ENCODE peak calls at places on chromosomes 2 and 18, in ten cellular contexts. One of them, this sample, is unnamed.

GRCh38 chr18:46402396-46402795 is 254.6 kb downstream of the LOXHD1 start:
- DNase-seq in dorsolateral prefrontal cortex: no peak
- DNase-seq in foreskin fibroblast: peak
- DNase-seq in astrocyte of the spinal cord: peak
- DNase-seq in left ventricle myocardium inferior: no peak
- DNase-seq in astrocyte of the cerebellum: no peak
- DNase-seq in HepG2: no peak
- DNase-seq in tibial nerve: no peak
- DNase-seq in AG04450: no peak
- DNase-seq in ascending aorta: no peak
- DNase-seq in this sample: no peak

GRCh38 chr18:27707201-27707600 is 469.7 kb downstream of the CDH2 start:
- DNase-seq in dorsolateral prefrontal cortex: no peak
- DNase-seq in foreskin fibroblast: no peak
- DNase-seq in astrocyte of the spinal cord: no peak
- DNase-seq in left ventricle myocardium inferior: no peak
- DNase-seq in astrocyte of the cerebellum: no peak
- DNase-seq in HepG2: no peak
- DNase-seq in tibial nerve: no peak
- DNase-seq in AG04450: no peak
- DNase-seq in ascending aorta: no peak
- DNase-seq in this sample: no peak

GRCh38 chr2:81196933-81197628 is 892.5 kb upstream of the LRRTM1 start:
- DNase-seq in dorsolateral prefrontal cortex: no peak
- DNase-seq in foreskin fibroblast: no peak
- DNase-seq in astrocyte of the spinal cord: no peak
- DNase-seq in left ventricle myocardium inferior: no peak
- DNase-seq in astrocyte of the cerebellum: no peak
- DNase-seq in HepG2: no peak
- DNase-seq in tibial nerve: no peak
- DNase-seq in AG04450: no peak
- DNase-seq in ascending aorta: no peak
- DNase-seq in this sample: no peak

GRCh38 chr18:76857476-76857875 is 35.1 kb downstream of the ZNF236 start:
- DNase-seq in dorsolateral prefrontal cortex: no peak
- DNase-seq in foreskin fibroblast: no peak
- DNase-seq in astrocyte of the spinal cord: no peak
- DNase-seq in left ventricle myocardium inferior: no peak
- DNase-seq in astrocyte of the cerebellum: no peak
- DNase-seq in HepG2: no peak
- DNase-seq in tibial nerve: no peak
- DNase-seq in AG04450: no peak
- DNase-seq in ascending aorta: no peak
- DNase-seq in this sample: no peak

GRCh38 chr2:105427485-105427884 is 28.6 kb upstream of the FHL2 start:
- DNase-seq in dorsolateral prefrontal cortex: no peak
- DNase-seq in foreskin fibroblast: no peak
- DNase-seq in astrocyte of the spinal cord: no peak
- DNase-seq in left ventricle myocardium inferior: no peak
- DNase-seq in astrocyte of the cerebellum: no peak
- DNase-seq in HepG2: no peak
- DNase-seq in tibial nerve: no peak
- DNase-seq in AG04450: no peak
- DNase-seq in ascending aorta: no peak
- DNase-seq in this sample: no peak

GRCh38 chr2:157359628-157360027 is 34.0 kb upstream of the ERMN start:
- DNase-seq in dorsolateral prefrontal cortex: no peak
- DNase-seq in foreskin fibroblast: no peak
- DNase-seq in astrocyte of the spinal cord: no peak
- DNase-seq in left ventricle myocardium inferior: no peak
- DNase-seq in astrocyte of the cerebellum: no peak
- DNase-seq in HepG2: no peak
- DNase-seq in tibial nerve: no peak
- DNase-seq in AG04450: no peak
- DNase-seq in ascending aorta: no peak
- DNase-seq in this sample: no peak

GRCh38 chr2:199792381-199792780 is 58.6 kb downstream of the FTCDNL1 start:
- DNase-seq in dorsolateral prefrontal cortex: no peak
- DNase-seq in foreskin fibroblast: no peak
- DNase-seq in astrocyte of the spinal cord: no peak
- DNase-seq in left ventricle myocardium inferior: no peak
- DNase-seq in astrocyte of the cerebellum: no peak
- DNase-seq in HepG2: no peak
- DNase-seq in tibial nerve: no peak
- DNase-seq in AG04450: no peak
- DNase-seq in ascending aorta: no peak
- DNase-seq in this sample: no peak

GRCh38 chr2:127355407-127356008 is 32.3 kb downstream of the MAP3K2 start:
- DNase-seq in dorsolateral prefrontal cortex: no peak
- DNase-seq in foreskin fibroblast: no peak
- DNase-seq in astrocyte of the spinal cord: no peak
- DNase-seq in left ventricle myocardium inferior: no peak
- DNase-seq in astrocyte of the cerebellum: no peak
- DNase-seq in HepG2: peak
- DNase-seq in tibial nerve: no peak
- DNase-seq in AG04450: no peak
- DNase-seq in ascending aorta: no peak
- DNase-seq in this sample: no peak

GRCh38 chr2:224982226-224982625 is 60.0 kb downstream of the DOCK10 start:
- DNase-seq in dorsolateral prefrontal cortex: peak
- DNase-seq in foreskin fibroblast: no peak
- DNase-seq in astrocyte of the spinal cord: peak
- DNase-seq in left ventricle myocardium inferior: no peak
- DNase-seq in astrocyte of the cerebellum: no peak
- DNase-seq in HepG2: no peak
- DNase-seq in tibial nerve: no peak
- DNase-seq in AG04450: no peak
- DNase-seq in ascending aorta: no peak
- DNase-seq in this sample: no peak

GRCh38 chr18:75073654-75074053 is 135.3 kb downstream of the PTGR3 start:
- DNase-seq in dorsolateral prefrontal cortex: no peak
- DNase-seq in foreskin fibroblast: no peak
- DNase-seq in astrocyte of the spinal cord: no peak
- DNase-seq in left ventricle myocardium inferior: no peak
- DNase-seq in astrocyte of the cerebellum: no peak
- DNase-seq in HepG2: no peak
- DNase-seq in tibial nerve: no peak
- DNase-seq in AG04450: no peak
- DNase-seq in ascending aorta: no peak
- DNase-seq in this sample: no peak

GRCh38 chr18:75075016-75075305 is 134.0 kb downstream of the PTGR3 start:
- DNase-seq in dorsolateral prefrontal cortex: no peak
- DNase-seq in foreskin fibroblast: no peak
- DNase-seq in astrocyte of the spinal cord: no peak
- DNase-seq in left ventricle myocardium inferior: no peak
- DNase-seq in astrocyte of the cerebellum: no peak
- DNase-seq in HepG2: no peak
- DNase-seq in tibial nerve: no peak
- DNase-seq in AG04450: no peak
- DNase-seq in ascending aorta: no peak
- DNase-seq in this sample: no peak

GRCh38 chr18:75075429-75075841 is 133.5 kb downstream of the PTGR3 start:
- DNase-seq in dorsolateral prefrontal cortex: no peak
- DNase-seq in foreskin fibroblast: no peak
- DNase-seq in astrocyte of the spinal cord: no peak
- DNase-seq in left ventricle myocardium inferior: no peak
- DNase-seq in astrocyte of the cerebellum: no peak
- DNase-seq in HepG2: no peak
- DNase-seq in tibial nerve: no peak
- DNase-seq in AG04450: no peak
- DNase-seq in ascending aorta: no peak
- DNase-seq in this sample: no peak

GRCh38 chr18:75074196-75075015 is 134.5 kb downstream of the PTGR3 start:
- DNase-seq in dorsolateral prefrontal cortex: no peak
- DNase-seq in foreskin fibroblast: no peak
- DNase-seq in astrocyte of the spinal cord: no peak
- DNase-seq in left ventricle myocardium inferior: no peak
- DNase-seq in astrocyte of the cerebellum: no peak
- DNase-seq in HepG2: no peak
- DNase-seq in tibial nerve: no peak
- DNase-seq in AG04450: no peak
- DNase-seq in ascending aorta: no peak
- DNase-seq in this sample: no peak

DNA sequence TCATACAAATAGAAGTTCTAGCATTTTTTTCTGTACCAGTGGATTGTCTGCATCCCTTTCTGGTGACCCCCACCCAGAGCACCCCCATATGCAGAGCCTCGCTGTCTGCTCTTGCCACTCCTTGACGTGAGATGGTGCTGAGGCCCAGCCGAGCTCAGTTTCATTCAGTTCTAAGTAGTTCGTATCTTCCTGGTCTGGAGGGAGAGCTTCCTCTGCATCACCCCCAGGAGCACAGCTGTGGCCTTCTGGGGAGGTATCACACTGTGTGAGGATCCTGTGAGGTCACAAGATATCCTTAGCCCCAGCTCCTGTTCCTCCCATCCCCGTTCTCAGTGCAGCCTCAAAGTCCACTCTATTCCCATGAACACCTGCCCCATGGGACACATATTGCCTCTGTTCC is 132.7 kb downstream of the PTGR3 start:
- DNase-seq in dorsolateral prefrontal cortex: no peak
- DNase-seq in foreskin fibroblast: no peak
- DNase-seq in astrocyte of the spinal cord: no peak
- DNase-seq in left ventricle myocardium inferior: no peak
- DNase-seq in astrocyte of the cerebellum: no peak
- DNase-seq in HepG2: no peak
- DNase-seq in tibial nerve: no peak
- DNase-seq in AG04450: no peak
- DNase-seq in ascending aorta: no peak
- DNase-seq in this sample: no peak
- H3K4me3 ChIP-seq in dorsolateral prefrontal cortex: no peak
- H3K4me3 ChIP-seq in foreskin fibroblast: no peak
- H3K4me3 ChIP-seq in astrocyte of the spinal cord: no peak
- H3K4me3 ChIP-seq in left ventricle myocardium inferior: no peak
- H3K4me3 ChIP-seq in astrocyte of the cerebellum: no peak
- H3K4me3 ChIP-seq in HepG2: no peak
- H3K4me3 ChIP-seq in tibial nerve: no peak
- H3K4me3 ChIP-seq in AG04450: no peak
- H3K4me3 ChIP-seq in ascending aorta: no peak
- H3K4me3 ChIP-seq in this sample: no peak

DNA sequence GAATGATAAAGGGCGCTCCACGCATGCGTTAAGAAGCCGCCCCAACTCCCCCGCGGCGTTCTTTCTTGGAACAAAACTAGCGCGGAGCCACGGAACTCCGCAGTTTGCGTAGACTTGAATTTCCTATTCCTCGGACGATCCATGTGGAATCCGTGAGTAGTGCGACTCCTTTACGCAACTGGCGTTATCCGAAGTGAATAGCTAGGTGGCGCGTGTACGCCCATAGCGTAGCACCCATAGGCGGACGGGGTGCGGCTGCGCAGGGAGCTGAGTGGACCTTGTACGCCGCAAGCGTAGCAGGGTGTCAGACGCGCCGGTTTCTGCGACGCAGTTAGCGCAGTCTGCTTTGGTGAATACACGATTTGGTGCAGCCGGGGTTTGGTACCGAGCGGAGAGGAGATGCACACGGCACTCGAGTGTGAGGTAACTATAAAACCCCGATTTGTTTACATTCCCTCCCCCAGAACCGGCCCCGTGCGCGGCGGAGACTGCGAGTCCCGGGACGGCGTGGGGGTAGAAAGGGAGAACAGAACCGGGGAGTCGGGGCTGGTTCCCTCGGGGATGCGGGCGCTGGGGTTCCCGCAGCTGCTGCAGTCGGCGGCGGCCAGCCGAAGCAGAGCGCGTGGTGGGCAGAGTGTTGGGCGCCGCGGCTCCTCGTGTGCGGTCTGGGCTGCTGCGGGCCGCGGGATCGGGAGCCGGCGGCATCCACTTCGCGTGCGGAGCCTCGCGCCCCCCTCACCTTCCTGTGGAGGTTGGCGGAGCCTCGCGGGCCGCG is at the start of gene SLC39A10:
- DNase-seq in dorsolateral prefrontal cortex: peak
- DNase-seq in foreskin fibroblast: peak
- DNase-seq in astrocyte of the spinal cord: peak
- DNase-seq in left ventricle myocardium inferior: peak
- DNase-seq in astrocyte of the cerebellum: peak
- DNase-seq in HepG2: peak
- DNase-seq in tibial nerve: peak
- DNase-seq in AG04450: peak
- DNase-seq in ascending aorta: peak
- DNase-seq in this sample: peak
- TF ChIP-seq CTCF in dorsolateral prefrontal cortex: peak
- TF ChIP-seq CTCF in foreskin fibroblast: no peak
- TF ChIP-seq CTCF in astrocyte of the spinal cord: no peak
- TF ChIP-seq CTCF in left ventricle myocardium inferior: no peak
- TF ChIP-seq CTCF in astrocyte of the cerebellum: no peak
- TF ChIP-seq CTCF in HepG2: peak
- TF ChIP-seq CTCF in tibial nerve: peak
- TF ChIP-seq CTCF in AG04450: no peak
- TF ChIP-seq CTCF in ascending aorta: no peak
- TF ChIP-seq CTCF in this sample: no peak

DNA sequence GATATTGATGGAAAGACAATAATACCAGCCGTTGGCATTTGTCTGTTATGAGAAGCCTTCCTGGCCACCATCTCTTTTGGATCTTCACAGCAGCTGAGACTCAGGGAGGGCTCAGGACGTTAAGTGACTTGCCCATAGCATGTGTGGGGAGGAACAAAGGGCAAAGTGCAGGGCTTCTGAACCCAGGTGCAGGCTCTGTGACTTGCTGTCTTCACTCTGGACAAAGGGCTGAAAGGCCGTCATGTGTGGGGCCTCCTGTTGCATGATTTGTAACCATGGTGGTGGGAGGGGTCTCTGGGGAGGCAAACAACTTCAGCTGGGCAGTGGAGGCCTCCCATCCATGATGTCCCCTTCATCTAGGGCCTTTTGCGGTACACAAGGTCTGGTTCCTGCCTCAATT is 65.5 kb upstream of the SIX2 start:
- DNase-seq in dorsolateral prefrontal cortex: no peak
- DNase-seq in foreskin fibroblast: no peak
- DNase-seq in astrocyte of the spinal cord: no peak
- DNase-seq in left ventricle myocardium inferior: no peak
- DNase-seq in astrocyte of the cerebellum: no peak
- DNase-seq in HepG2: no peak
- DNase-seq in tibial nerve: no peak
- DNase-seq in AG04450: no peak
- DNase-seq in ascending aorta: no peak
- DNase-seq in this sample: no peak
- H3K4me3 ChIP-seq in dorsolateral prefrontal cortex: no peak
- H3K4me3 ChIP-seq in foreskin fibroblast: no peak
- H3K4me3 ChIP-seq in astrocyte of the spinal cord: no peak
- H3K4me3 ChIP-seq in left ventricle myocardium inferior: no peak
- H3K4me3 ChIP-seq in astrocyte of the cerebellum: no peak
- H3K4me3 ChIP-seq in HepG2: no peak
- H3K4me3 ChIP-seq in tibial nerve: no peak
- H3K4me3 ChIP-seq in AG04450: no peak
- H3K4me3 ChIP-seq in ascending aorta: no peak
- H3K4me3 ChIP-seq in this sample: no peak

DNA sequence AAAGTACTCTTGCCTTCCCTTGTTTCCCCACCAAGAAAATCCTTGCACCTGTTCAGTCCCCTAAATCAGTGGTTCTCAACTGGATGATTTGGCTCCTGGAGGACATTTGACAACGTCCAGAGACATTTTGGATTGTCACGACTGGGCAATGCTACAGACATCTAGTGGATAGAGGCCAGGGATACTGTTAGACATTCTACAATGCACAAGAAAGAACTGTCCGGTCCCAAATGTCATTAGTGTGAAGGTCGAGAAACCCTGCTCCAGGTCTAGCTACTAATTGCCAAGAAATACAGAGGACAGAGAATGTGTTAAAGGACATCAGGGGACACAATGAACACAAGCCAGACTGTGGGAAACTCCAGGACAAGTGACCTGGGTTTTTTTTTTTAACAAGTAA is 60.0 kb downstream of the LRP2 start:
- DNase-seq in dorsolateral prefrontal cortex: no peak
- DNase-seq in foreskin fibroblast: no peak
- DNase-seq in astrocyte of the spinal cord: no peak
- DNase-seq in left ventricle myocardium inferior: no peak
- DNase-seq in astrocyte of the cerebellum: no peak
- DNase-seq in HepG2: no peak
- DNase-seq in tibial nerve: no peak
- DNase-seq in AG04450: no peak
- DNase-seq in ascending aorta: no peak
- DNase-seq in this sample: no peak
- TF ChIP-seq CTCF in dorsolateral prefrontal cortex: no peak
- TF ChIP-seq CTCF in foreskin fibroblast: no peak
- TF ChIP-seq CTCF in astrocyte of the spinal cord: no peak
- TF ChIP-seq CTCF in left ventricle myocardium inferior: no peak
- TF ChIP-seq CTCF in astrocyte of the cerebellum: no peak
- TF ChIP-seq CTCF in HepG2: no peak
- TF ChIP-seq CTCF in tibial nerve: no peak
- TF ChIP-seq CTCF in AG04450: no peak
- TF ChIP-seq CTCF in ascending aorta: no peak
- TF ChIP-seq CTCF in this sample: no peak